ENCODE peak calls at places on chromosomes 13 and 19, in six cellular contexts. V is SJCRH30, U is adrenal gland, Q is suprapubic skin, M is heart left ventricle, T is neural progenitor cell. P is an unnamed sample.

GRCh38 chr13:71609271-71609670 is 257.7 kb downstream of the DACH1 start:
- DNase-seq in Q (no peak), U (no peak), T (no peak), V (no peak), M (no peak), P (no peak)

GRCh38 chr13:100112186-100112838 is 23.4 kb downstream of the PCCA start:
- DNase-seq in Q (no peak), T (no peak), M (no peak), V (no peak), U (no peak), P (no peak)

GRCh38 chr19:51733742-51734522 is 10.1 kb upstream of the HAS1 start:
- DNase-seq in T (no peak), U (no peak), Q (no peak), M (no peak), V (no peak), P (no peak)

GRCh38 chr19:42628411-42629135 is 33.8 kb upstream of the CEACAM8 start:
- DNase-seq in V (no peak), M (no peak), T (no peak), Q (no peak), U (peak; percentile 37), P (no peak)

GRCh38 chr19:33721735-33722297 is 74.9 kb upstream of the KCTD15 start:
- DNase-seq in V (no peak), T (no peak), M (no peak), U (no peak), Q (no peak), P (no peak)

GRCh38 chr13:41487222-41487621 is 29.9 kb downstream of the RGCC start:
- DNase-seq in V (no peak), U (no peak), T (no peak), M (no peak), Q (no peak), P (no peak)

GRCh38 chr13:46181799-46182490 is at the start of gene LCP1:
- DNase-seq in V (no peak), M (no peak), T (no peak), U (no peak), Q (no peak), P (peak; percentile 54)

GRCh38 chr19:30167976-30168635 is 204.1 kb upstream of the ZNF536 start:
- DNase-seq in Q (no peak), T (no peak), M (no peak), U (no peak), V (no peak), P (no peak)

GRCh38 chr13:41458187-41458938 is 1.0 kb downstream of the RGCC start:
- DNase-seq in V (no peak), Q (peak; percentile 75), M (peak; percentile 41), T (peak; percentile 54), U (no peak), P (peak; percentile 75)

GRCh38 chr19:35522745-35523327 is 5.3 kb downstream of the SBSN start:
- DNase-seq in U (no peak), T (no peak), M (no peak), Q (no peak), V (no peak), P (no peak)

GRCh38 chr13:97141564-97142005 is 80.5 kb upstream of the MBNL2 start:
- DNase-seq in V (peak; percentile 78), T (peak; percentile 26), M (no peak), U (peak; percentile 75), Q (peak; percentile 65), P (no peak)

GRCh38 chr13:25581351-25581750 is 209.6 kb downstream of the ATP8A2 start:
- DNase-seq in V (no peak), T (no peak), U (no peak), Q (no peak), M (no peak), P (no peak)

GRCh38 chr19:15249912-15250634 is 17.8 kb upstream of the EPHX3 start:
- DNase-seq in V (peak; percentile 37), Q (no peak), M (peak; percentile 81), T (peak; percentile 24), U (no peak), P (peak; percentile 89)

GRCh38 chr19:55113570-55114039 is 3.8 kb downstream of the PPP1R12C start:
- DNase-seq in Q (peak; percentile 96), U (peak; percentile 91), M (peak; percentile 97), V (peak; percentile 68), T (peak; percentile 82), P (peak; percentile 94)

GRCh38 chr13:103282571-103283450 is 216.6 kb upstream of the SLC10A2 start:
- DNase-seq in T (no peak), V (no peak), M (no peak), U (no peak), Q (no peak), P (no peak)

GRCh38 chr19:15812059-15812722 is 3.3 kb downstream of the OR10H1 start:
- DNase-seq in Q (no peak), M (no peak), T (no peak), U (no peak), V (no peak), P (no peak)

GRCh38 chr13:91381371-91381770 is 17.1 kb upstream of the GPC5 start:
- DNase-seq in V (no peak), T (peak; percentile 28), U (no peak), M (no peak), Q (no peak), P (no peak)

GRCh38 chr13:75312884-75313520 is 169.0 kb downstream of the TBC1D4 start:
- DNase-seq in T (no peak), M (no peak), V (no peak), Q (no peak), U (no peak), P (no peak)

GRCh38 chr13:19181621-19182485 is at the start of gene TUBA3C:
- DNase-seq in U (no peak), Q (peak; percentile 52), T (no peak), V (no peak), M (no peak), P (no peak)

GRCh38 chr19:49473868-49474544 is at the start of gene FLT3LG:
- DNase-seq in U (peak; percentile 76), Q (peak; percentile 88), M (peak; percentile 80), V (peak; percentile 67), T (peak; percentile 69), P (peak; percentile 77)

GRCh38 chr13:48448963-48449614 is 36.2 kb upstream of the LPAR6 start:
- DNase-seq in Q (no peak), T (no peak), U (no peak), M (no peak), V (no peak), P (no peak)

GRCh38 chr19:480016-480855 is 16.1 kb upstream of the MADCAM1 start:
- DNase-seq in M (peak; percentile 93), U (peak; percentile 85), Q (peak; percentile 88), V (no peak), T (peak; percentile 84), P (peak; percentile 94)

GRCh38 chr13:50396001-50396400 is 380.8 kb downstream of the KCNRG start:
- DNase-seq in U (no peak), V (peak; percentile 69), Q (no peak), M (no peak), T (no peak), P (no peak)

GRCh38 chr13:100506154-100506553 is 82.4 kb downstream of the GGACT start:
- DNase-seq in M (no peak), Q (no peak), T (no peak), V (no peak), U (no peak), P (no peak)

GRCh38 chr13:76856141-76856571 is 30.0 kb downstream of the KCTD12 start:
- DNase-seq in V (no peak), Q (no peak), U (no peak), M (no peak), T (no peak), P (no peak)

GRCh38 chr19:5073153-5073844 is 104.4 kb downstream of the KDM4B start:
- DNase-seq in M (no peak), Q (no peak), U (no peak), T (no peak), V (no peak), P (no peak)
- H3K4me3 ChIP-seq in M (no peak overlapping the region), Q (no peak overlapping the region), U (no peak overlapping the region), T (no peak overlapping the region), V (no peak overlapping the region), P (no peak overlapping the region)

DNA sequence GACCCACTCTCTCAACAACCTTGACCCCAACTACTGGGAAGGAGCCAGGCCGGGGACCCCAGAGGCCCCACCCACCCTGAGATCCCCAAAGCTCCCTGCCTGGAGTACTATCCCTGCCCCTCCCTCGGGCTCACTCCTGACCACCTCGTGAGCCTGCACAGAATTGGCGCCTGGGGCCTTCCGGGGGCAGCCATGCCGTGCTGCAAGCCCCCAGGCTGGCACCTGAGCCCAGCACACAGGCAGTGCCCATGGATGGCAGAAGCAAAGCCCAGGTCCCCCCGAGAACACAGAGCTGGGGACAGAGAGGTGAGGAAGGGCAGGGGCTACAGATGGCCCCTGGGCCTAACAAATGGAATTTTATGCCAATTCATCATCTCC is 13.9 kb downstream of the LSM4 start:
- DNase-seq in U (no peak), M (no peak), V (no peak), T (no peak), Q (no peak), P (no peak)
- H3K27ac ChIP-seq in U (peak overlapping the region; percentile 51), M (no peak overlapping the region), V (no peak overlapping the region), T (no peak overlapping the region), Q (no peak overlapping the region), P (no peak overlapping the region)

DNA sequence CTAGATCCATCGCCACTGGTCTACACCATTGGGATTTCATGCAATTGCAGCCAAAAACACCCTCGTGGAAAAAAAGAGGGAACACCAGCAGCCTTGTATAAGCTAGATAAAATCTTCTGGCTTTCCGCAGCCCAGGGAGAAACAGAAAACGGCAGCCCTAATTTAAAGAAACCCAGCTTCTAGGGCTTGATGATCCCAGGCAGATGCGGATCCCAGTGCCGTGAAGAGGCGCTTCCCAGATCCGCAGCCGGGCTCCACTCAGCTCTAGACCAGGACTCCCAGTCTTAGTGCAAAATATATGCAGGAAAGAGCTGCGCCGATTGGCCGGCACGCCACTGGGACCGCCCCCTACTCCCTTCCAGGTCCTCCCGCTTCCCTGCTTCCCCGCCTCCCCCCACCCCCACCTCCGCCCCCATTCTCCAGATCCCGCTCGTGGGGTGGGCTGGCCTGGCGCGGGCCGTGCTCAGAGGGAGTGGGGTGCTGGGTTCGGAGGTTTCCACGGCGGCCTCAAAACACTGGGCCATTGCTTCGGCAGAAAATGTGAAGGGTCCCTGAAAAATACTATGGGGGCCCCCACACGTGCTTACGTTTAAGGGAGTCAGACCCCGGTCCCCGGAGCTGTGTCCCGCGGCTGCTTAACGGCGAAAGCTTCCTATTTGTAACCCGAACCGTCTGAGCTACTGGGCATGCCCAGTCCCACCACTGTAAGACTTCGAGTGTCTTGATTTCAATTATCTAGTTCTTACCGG is 63.1 kb downstream of the SERP2 start:
- DNase-seq in V (peak; percentile 95), T (peak; percentile 97), U (peak; percentile 96), Q (peak; percentile 96), M (peak; percentile 96), P (peak; percentile 97)
- H3K4me1 ChIP-seq in V (no peaks in the 10 kb centered on the region), T (peaks cover 27% of the 10 kb centered on the region), U (peaks cover 37% of the 10 kb centered on the region), Q (peaks cover 35% of the 10 kb centered on the region), M (peaks cover 29% of the 10 kb centered on the region), P (peaks cover 2% of the 10 kb centered on the region)

DNA sequence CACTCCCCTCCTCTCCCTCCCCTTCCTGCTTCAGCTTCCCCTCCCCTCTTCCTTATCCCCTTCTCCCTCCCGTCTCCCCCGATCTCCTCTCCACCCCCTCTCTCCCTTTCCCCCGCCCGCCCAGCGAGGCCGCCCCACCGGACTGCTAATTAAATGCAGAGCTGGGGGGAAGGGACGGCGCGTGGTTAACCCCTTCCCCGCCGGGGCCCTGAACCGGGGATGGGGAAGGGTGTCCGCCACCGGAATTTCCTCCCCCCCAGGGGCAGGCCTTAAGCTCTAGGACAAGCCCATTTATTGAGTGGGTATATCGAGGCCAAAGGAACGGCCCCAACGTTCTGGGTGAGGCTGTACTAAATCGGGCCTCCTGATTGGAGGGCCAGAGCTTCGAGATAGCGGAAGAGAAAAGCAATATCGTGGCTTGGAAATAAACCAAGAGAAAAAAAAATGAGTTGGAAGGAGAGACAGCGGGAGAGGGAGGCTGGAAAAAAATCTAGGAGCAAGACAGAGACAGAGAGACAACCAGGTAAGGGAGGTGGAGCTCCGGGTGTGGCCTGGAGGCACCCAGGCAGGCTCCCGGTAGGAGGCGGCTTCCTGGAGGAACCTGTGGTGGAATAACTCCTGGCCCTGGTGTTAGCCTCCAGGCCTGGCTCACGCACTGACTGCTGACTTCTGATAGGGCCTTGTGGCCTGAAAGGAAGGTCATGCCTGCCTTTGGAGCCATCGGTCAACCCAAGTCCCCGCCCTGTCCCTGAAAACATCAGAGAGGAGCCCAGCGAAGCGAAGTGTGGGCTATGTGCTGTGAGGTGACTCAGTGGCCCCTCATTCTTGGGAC is 11.6 kb upstream of the JUND start:
- DNase-seq in M (peak; percentile 93), U (peak; percentile 96), T (peak; percentile 94), Q (peak; percentile 93), V (peak; percentile 90), P (peak; percentile 89)
- H3K4me3 ChIP-seq in M (peak overlapping the region; percentile 72), U (peak overlapping the region; percentile 69), T (peak overlapping the region; percentile 55), Q (peak overlapping the region; percentile 72), V (peak overlapping the region; percentile 61), P (peak overlapping the region; percentile 52)